ENCODE peak calls at places on chromosomes 13 and 19, in ten cellular contexts. C is GM12878, X is K562, I is RWPE1, W is fibroblast of lung, M is thoracic aorta, N is H9, A is dorsolateral prefrontal cortex, Z is lower lobe of right lung, Q is breast epithelium. L is an unnamed sample.
A peak's percentile ranks its signal among the peaks of the same experiment; 100 is the strongest.

GRCh38 chr19:4375164-4375619 is 25.2 kb downstream of the SH3GL1 start:
- DNase-seq in C (no peak), X (peak; percentile 94), I (peak; percentile 72), W (no peak), M (no peak), N (peak; percentile 88), A (no peak), Z (peak; percentile 81), Q (no peak), L (no peak)

GRCh38 chr19:28296506-28296905 is 916.4 kb downstream of the UQCRFS1 start:
- DNase-seq in C (no peak), X (no peak), I (no peak), W (no peak), M (no peak), N (no peak), A (no peak), Z (no peak), Q (no peak), L (no peak)

GRCh38 chr19:39192846-39193245 is 3.9 kb upstream of the NCCRP1 start:
- DNase-seq in C (no peak), X (no peak), I (no peak), W (no peak), M (no peak), N (no peak), A (no peak), Z (no peak), Q (no peak), L (no peak)

GRCh38 chr19:28705008-28705407 is 507.9 kb downstream of the UQCRFS1 start:
- DNase-seq in C (no peak), X (peak; percentile 20), I (peak; percentile 46), W (peak; percentile 75), M (no peak), N (no peak), A (no peak), Z (no peak), Q (no peak), L (no peak)

GRCh38 chr19:41904118-41904870 is 21.3 kb downstream of the ARHGEF1 start:
- DNase-seq in C (no peak), X (no peak), I (no peak), W (no peak), M (no peak), N (no peak), A (no peak), Z (peak; percentile 93), Q (no peak), L (no peak)

GRCh38 chr13:114286808-114287207 is 5.4 kb downstream of the UPF3A start:
- DNase-seq in C (no peak), X (no peak), I (no peak), W (no peak), M (no peak), N (no peak), A (no peak), Z (no peak), Q (no peak), L (no peak)

GRCh38 chr13:30787747-30788535 is 52.6 kb downstream of the ALOX5AP start:
- DNase-seq in C (no peak), X (no peak), I (no peak), W (no peak), M (no peak), N (no peak), A (no peak), Z (no peak), Q (no peak), L (no peak)

GRCh38 chr19:42198676-42199439 is 18.6 kb downstream of the DEDD2 start:
- DNase-seq in C (peak; percentile 53), X (no peak), I (no peak), W (no peak), M (no peak), N (peak; percentile 86), A (no peak), Z (no peak), Q (no peak), L (peak; percentile 65)

GRCh38 chr13:44617648-44618047 is 41.5 kb upstream of the TSC22D1 start:
- DNase-seq in C (no peak), X (no peak), I (no peak), W (no peak), M (no peak), N (no peak), A (no peak), Z (no peak), Q (no peak), L (no peak)

DNA sequence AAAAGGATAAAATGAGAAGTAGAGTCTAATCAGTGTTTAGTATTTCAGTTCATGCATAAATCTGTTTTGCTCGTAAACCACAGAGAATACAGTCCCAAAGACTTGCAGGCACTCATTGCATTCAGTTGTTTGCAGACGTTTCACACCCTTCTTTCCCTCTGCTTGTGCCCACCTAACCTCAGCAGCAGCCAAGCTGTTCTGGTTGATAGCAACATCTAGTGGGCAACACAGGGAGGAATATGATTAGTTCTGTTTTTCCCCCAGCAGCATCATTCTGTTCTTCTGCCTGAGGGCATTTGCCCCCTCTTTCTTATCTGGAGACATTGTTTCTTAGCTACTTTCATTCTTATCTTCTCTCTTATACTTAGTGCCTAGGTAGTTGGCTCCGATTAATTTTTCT is 135.6 kb downstream of the PAN3 start:
- DNase-seq in C (no peak), X (no peak), I (no peak), W (no peak), M (no peak), N (no peak), A (no peak), Z (no peak), Q (no peak), L (no peak)
- TF ChIP-seq CTCF in C (no peak), X (no peak), I (no peak), W (no peak), M (no peak), N (peak; percentile 49), A (no peak), Z (no peak), Q (no peak), L (no peak)

DNA sequence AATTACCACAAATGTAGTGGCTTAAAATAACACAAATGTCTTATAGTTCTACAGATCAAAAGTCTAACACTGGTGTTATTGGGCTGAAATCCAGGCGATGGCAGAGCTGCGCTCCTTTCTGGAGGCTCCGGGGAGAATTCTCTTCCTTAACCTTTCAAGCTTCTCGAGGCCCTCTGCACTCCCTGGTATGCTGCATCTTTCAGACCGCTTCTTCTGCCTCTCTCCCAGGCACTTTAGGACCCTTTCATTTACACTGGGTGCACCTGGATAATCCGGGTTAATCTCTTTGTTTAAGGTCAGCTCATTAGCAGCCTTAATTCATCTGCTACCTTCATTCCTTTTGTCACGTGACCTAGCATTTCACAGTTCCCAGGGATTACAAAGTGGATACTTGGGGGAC is 211.3 kb upstream of the RFC3 start:
- DNase-seq in C (no peak), X (no peak), I (peak; percentile 9), W (peak; percentile 20), M (no peak), N (peak; percentile 39), A (peak; percentile 31), Z (no peak), Q (no peak), L (no peak)
- H3K27ac ChIP-seq in C (no peak overlapping the region), X (no peak overlapping the region), I (no peak overlapping the region), W (no peak overlapping the region), M (no peak overlapping the region), N (no peak overlapping the region), A (peak overlapping the region; percentile 28), Z (no peak overlapping the region), Q (no peak overlapping the region), L (no peak overlapping the region)

GRCh38 chr19:35645680-35646511 is 2.2 kb upstream of the COX6B1 start:
- DNase-seq in C (no peak), X (no peak), I (no peak), W (no peak), M (no peak), N (no peak), A (no peak), Z (no peak), Q (no peak), L (no peak)

GRCh38 chr19:35643255-35644205 is 2.0 kb downstream of the ETV2 start:
- DNase-seq in C (peak; percentile 59), X (peak; percentile 91), I (peak; percentile 83), W (peak; percentile 76), M (no peak), N (peak; percentile 94), A (peak; percentile 42), Z (peak; percentile 92), Q (peak; percentile 73), L (peak; percentile 76)

GRCh38 chr19:35644206-35644986 is 2.9 kb downstream of the ETV2 start:
- DNase-seq in C (peak; percentile 74), X (peak; percentile 98), I (peak; percentile 97), W (peak; percentile 91), M (peak; percentile 90), N (peak; percentile 99), A (peak; percentile 42), Z (peak; percentile 98), Q (peak; percentile 94), L (peak; percentile 91)

GRCh38 chr19:35644987-35645679 is 3.0 kb upstream of the COX6B1 start:
- DNase-seq in C (no peak), X (peak; percentile 91), I (peak; percentile 54), W (peak; percentile 42), M (peak; percentile 68), N (peak; percentile 93), A (peak; percentile 35), Z (peak; percentile 88), Q (peak; percentile 58), L (peak; percentile 67)

DNA sequence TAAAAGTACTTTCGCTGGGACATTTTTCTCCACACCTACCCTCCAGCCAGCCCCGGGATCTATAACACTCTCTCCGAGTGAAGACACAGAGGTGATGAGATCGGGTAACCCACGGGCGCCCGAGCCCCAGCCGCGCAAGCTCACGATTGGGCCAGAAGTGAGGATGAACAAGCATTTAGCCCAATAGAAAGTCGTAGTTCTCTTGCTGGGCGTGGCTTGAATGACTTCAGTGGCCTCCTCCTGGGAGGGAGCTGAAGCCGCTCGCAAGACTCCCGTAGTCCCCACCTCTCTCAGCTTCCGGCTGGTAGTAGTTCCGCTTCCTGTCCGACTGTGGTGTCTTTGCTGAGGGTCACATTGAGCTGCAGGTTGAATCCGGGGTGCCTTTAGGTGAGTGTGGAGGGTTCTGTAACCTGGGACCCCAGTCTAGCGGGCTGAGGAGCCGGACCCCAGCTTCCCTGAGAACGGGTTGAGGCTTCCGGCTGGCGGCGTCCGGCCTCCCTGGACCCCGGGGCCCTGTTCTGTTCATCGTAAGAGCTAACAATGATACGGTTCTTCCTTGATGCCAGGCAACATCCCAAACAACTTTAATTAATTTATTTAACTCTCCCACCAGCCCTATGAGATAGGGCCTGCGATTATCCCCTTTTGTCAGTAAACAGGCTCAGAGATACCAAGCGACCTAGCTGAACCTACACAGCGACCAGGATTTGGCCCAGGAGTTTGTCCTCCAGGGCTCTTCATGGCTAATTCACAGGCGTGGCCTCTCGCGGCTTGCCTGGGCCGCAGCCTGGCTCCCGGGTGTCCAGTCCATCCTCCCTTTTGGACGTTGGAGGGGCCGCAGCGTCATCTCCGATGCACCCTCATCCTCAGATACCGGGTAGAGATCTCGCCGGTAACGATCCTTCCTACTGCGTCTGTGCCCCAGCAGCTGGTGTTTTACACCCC is at the start of gene COX6B1:
- DNase-seq in C (peak; percentile 96), X (peak; percentile 99), I (peak; percentile 98), W (peak; percentile 96), M (peak; percentile 85), N (peak; percentile 97), A (peak; percentile 80), Z (peak; percentile 93), Q (peak; percentile 95), L (peak; percentile 86)
- TF ChIP-seq CTCF in C (no peak), X (no peak), I (no peak), W (no peak), M (no peak), N (no peak), A (peak; percentile 44), Z (no peak), Q (no peak), L (no peak)

DNA sequence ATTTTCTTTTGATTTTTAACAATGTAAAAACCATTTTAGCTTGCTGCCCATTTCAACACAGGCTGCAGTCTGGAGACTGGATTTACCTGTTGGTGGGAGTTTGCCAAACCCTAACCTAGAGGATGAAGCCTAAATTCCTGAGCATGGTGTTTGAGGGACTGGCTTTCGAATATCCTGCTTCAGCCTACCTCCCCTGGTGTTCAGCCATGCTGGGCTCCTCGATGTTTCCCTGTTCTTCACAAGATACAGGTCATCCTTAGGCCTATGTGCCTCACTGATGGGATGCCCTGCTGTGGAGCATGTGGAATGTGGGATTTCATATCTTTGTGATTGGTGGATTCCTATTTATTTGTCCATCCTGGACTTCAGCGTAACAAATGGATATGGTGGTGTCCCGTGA is 20.4 kb upstream of the ERCC5 start:
- DNase-seq in C (no peak), X (no peak), I (no peak), W (no peak), M (no peak), N (peak; percentile 29), A (no peak), Z (no peak), Q (no peak), L (no peak)
- H3K27ac ChIP-seq in C (no peak overlapping the region), X (no peak overlapping the region), I (peak overlapping the region; percentile 86), W (peak overlapping the region; percentile 64), M (no peak overlapping the region), N (peak overlapping the region; percentile 6), A (no peak overlapping the region), Z (no peak overlapping the region), Q (no peak overlapping the region), L (no peak overlapping the region)